ENCODE peak calls at places on chromosomes 11 and 22, in five cellular contexts. S, W, Q, I and V are unnamed samples. For H3K4me1, the result is how much of the 10 kb centered on the place peaks cover.

GRCh38 chr22:46487318-46487717 is 50.1 kb downstream of the CELSR1 start:
- DNase-seq in S (no peak), W (no peak), Q (no peak), I (no peak), V (no peak)

GRCh38 chr11:110883266-110883665 is 171.0 kb upstream of the ARHGAP20 start:
- DNase-seq in S (no peak), W (no peak), Q (no peak), I (no peak), V (no peak)

GRCh38 chr22:36223504-36223903 is 15.8 kb downstream of the APOL2 start:
- DNase-seq in S (no peak), W (no peak), Q (no peak), I (no peak), V (no peak)

GRCh38 chr11:64449381-64450167 is 90.6 kb downstream of the RPS6KA4 start:
- DNase-seq in S (peak), W (peak), Q (peak), I (peak), V (peak)

GRCh38 chr22:42361523-42361922 is 70.7 kb downstream of the NFAM1 start:
- DNase-seq in S (no peak), W (no peak), Q (no peak), I (no peak), V (no peak)

GRCh38 chr22:43844560-43845545 is 17.5 kb downstream of the SULT4A1 start:
- DNase-seq in S (no peak), W (no peak), Q (no peak), I (no peak), V (no peak)

GRCh38 chr22:33853200-33854097 is 66.8 kb downstream of the LARGE1 start:
- DNase-seq in S (no peak), W (peak), Q (peak), I (peak), V (peak)

GRCh38 chr22:42902875-42903510 is 45.9 kb upstream of the ARFGAP3 start:
- DNase-seq in S (no peak), W (peak), Q (no peak), I (no peak), V (no peak)

GRCh38 chr11:118607401-118608267 is at the start of gene PHLDB1:
- DNase-seq in S (no peak), W (peak), Q (peak), I (peak), V (peak)

GRCh38 chr11:2892215-2893020 is 6.8 kb upstream of the CDKN1C start:
- DNase-seq in S (no peak), W (peak), Q (peak), I (peak), V (peak)

GRCh38 chr11:76622481-76623094 is 48.0 kb downstream of the LRRC32 start:
- DNase-seq in S (no peak), W (peak), Q (no peak), I (no peak), V (no peak)

GRCh38 chr11:15923169-15923568 is 433.2 kb downstream of the SOX6 start:
- DNase-seq in S (no peak), W (no peak), Q (no peak), I (no peak), V (no peak)

GRCh38 chr11:12418019-12418611 is 40.7 kb downstream of the PARVA start:
- DNase-seq in S (no peak), W (no peak), Q (no peak), I (no peak), V (no peak)

GRCh38 chr11:18720086-18720810 is 5.7 kb downstream of the IGSF22 start:
- DNase-seq in S (no peak), W (no peak), Q (no peak), I (no peak), V (no peak)

GRCh38 chr11:121104223-121104831 is 3.3 kb downstream of the TECTA start:
- DNase-seq in S (no peak), W (peak), Q (no peak), I (peak), V (peak)

GRCh38 chr11:71323876-71324526 is 71.6 kb upstream of the SHANK2 start:
- DNase-seq in S (no peak), W (peak), Q (no peak), I (no peak), V (no peak)

GRCh38 chr11:746289-747175 is 732 bp upstream of the TALDO1 start:
- DNase-seq in S (no peak), W (peak), Q (no peak), I (no peak), V (no peak)

GRCh38 chr11:60810151-60810550 is 25.0 kb downstream of the MS4A10 start:
- DNase-seq in S (no peak), W (no peak), Q (no peak), I (no peak), V (no peak)

GRCh38 chr11:75896843-75897419 is 81.9 kb downstream of the UVRAG start:
- DNase-seq in S (peak), W (no peak), Q (no peak), I (no peak), V (no peak)

GRCh38 chr22:37193629-37194191 is 5.7 kb upstream of the C1QTNF6 start:
- DNase-seq in S (no peak), W (peak), Q (no peak), I (no peak), V (no peak)

GRCh38 chr11:26960265-26960664 is 33.6 kb upstream of the FIBIN start:
- DNase-seq in S (no peak), W (no peak), Q (no peak), I (no peak), V (no peak)

GRCh38 chr22:31800065-31800464 is 46.2 kb downstream of the DEPDC5 start:
- DNase-seq in S (peak), W (no peak), Q (no peak), I (no peak), V (no peak)

GRCh38 chr11:12411806-12412727 is 34.7 kb downstream of the PARVA start:
- DNase-seq in S (peak), W (peak), Q (peak), I (peak), V (peak)

GRCh38 chr22:48825802-48826520 is 1001.7 kb downstream of the BRD1 start:
- DNase-seq in S (no peak), W (no peak), Q (no peak), I (no peak), V (no peak)

GRCh38 chr11:913043-913442 is 2.4 kb upstream of the CHID1 start:
- DNase-seq in S (no peak), W (no peak), Q (no peak), I (no peak), V (no peak)

GRCh38 chr11:78216571-78217287 is 28.0 kb downstream of the USP35 start:
- DNase-seq in S (no peak), W (no peak), Q (no peak), I (no peak), V (no peak)

GRCh38 chr11:72225411-72225951 is 914 bp downstream of the INPPL1 start:
- DNase-seq in S (no peak), W (peak), Q (peak), I (peak), V (no peak)

GRCh38 chr22:36860821-36861659 is at the start of gene NCF4:
- DNase-seq in S (no peak), W (peak), Q (no peak), I (peak), V (peak)

GRCh38 chr11:131108780-131109179 is 192.5 kb upstream of the SNX19 start:
- DNase-seq in S (no peak), W (no peak), Q (no peak), I (no peak), V (no peak)

GRCh38 chr11:120141144-120142071 is 3.5 kb upstream of the TRIM29 start:
- DNase-seq in S (no peak), W (no peak), Q (no peak), I (no peak), V (no peak)

GRCh38 chr22:27906241-27906640 is 12.8 kb downstream of the PITPNB start:
- DNase-seq in S (no peak), W (no peak), Q (no peak), I (no peak), V (no peak)

GRCh38 chr22:27905638-27906037 is 13.4 kb downstream of the PITPNB start:
- DNase-seq in S (no peak), W (no peak), Q (no peak), I (no peak), V (no peak)

GRCh38 chr22:27913162-27913741 is 5.8 kb downstream of the PITPNB start:
- DNase-seq in S (no peak), W (no peak), Q (no peak), I (peak), V (no peak)

GRCh38 chr22:27911329-27911728 is 7.7 kb downstream of the PITPNB start:
- DNase-seq in S (no peak), W (no peak), Q (no peak), I (no peak), V (no peak)
- H3K4me1 ChIP-seq in S (under half), W (under half), Q (under half), I (half or more), V (half or more)

GRCh38 chr11:66592457-66593302 is at the start of the genes CCDC87 and CCS:
- DNase-seq in S (peak), W (peak), Q (peak), I (peak), V (peak)
- H3K27ac ChIP-seq in S (peak), W (peak), Q (peak), I (peak), V (peak)

GRCh38 chr11:65476632-65477270 is 22.1 kb upstream of the MALAT1 start:
- DNase-seq in S (no peak), W (peak), Q (no peak), I (no peak), V (no peak)

GRCh38 chr11:65477271-65478029 is 21.4 kb upstream of the MALAT1 start:
- DNase-seq in S (no peak), W (peak), Q (peak), I (peak), V (peak)

GRCh38 chr11:65482306-65482850 is 16.5 kb upstream of the MALAT1 start:
- DNase-seq in S (no peak), W (no peak), Q (no peak), I (no peak), V (no peak)

GRCh38 chr11:65478411-65479183 is 20.2 kb upstream of the MALAT1 start:
- DNase-seq in S (no peak), W (peak), Q (peak), I (peak), V (peak)

DNA sequence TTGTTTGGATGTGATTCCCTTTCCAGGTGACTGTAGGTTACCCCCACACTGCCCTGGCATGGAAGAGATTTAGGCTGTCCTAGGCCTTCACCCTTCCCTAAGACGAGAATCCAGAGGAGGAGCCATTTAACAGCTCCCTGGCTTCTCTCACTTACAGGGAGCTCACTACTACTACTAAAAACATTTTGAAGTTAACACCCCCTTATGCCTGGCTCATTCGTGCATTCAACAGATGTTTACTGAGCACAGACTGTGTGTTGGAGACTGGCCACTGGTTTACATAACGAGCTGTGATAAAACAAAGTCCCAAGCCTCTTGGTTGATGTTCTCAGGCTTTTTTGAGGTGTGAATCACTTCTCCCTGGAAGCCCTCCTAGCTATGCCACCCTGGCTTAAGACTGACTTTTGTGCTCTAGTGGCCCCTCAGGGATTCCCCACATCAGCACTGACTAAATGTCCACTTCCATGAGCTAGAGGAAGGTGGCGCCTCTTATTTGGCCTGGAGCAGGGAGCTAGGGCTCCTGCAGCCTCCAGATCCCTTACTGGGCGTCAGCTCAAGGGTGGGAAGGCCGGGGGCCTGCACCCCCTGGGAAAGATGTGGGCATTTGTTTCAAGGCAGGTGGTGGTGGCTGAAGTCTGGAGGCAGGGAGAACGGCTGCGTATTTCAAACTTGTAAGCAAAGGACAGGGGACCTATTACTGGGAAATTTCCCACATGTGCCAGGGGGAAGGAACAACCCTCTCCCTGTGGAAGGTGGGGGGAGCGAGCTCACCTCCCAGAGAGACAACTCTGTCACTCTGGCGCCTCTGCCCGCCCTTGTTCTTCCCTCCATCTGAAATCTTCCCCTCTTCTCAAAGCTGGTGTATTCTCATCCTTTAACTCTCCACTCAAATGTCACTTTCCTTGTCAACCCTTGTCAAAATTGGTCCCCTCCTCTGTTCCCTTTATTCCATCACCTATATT is 19.4 kb upstream of the MALAT1 start:
- DNase-seq in S (no peak), W (peak), Q (peak), I (peak), V (peak)
- TF ChIP-seq CTCF in S (no peak), W (peak), Q (no peak), I (peak), V (peak)

GRCh38 chr11:102116453-102117205 is 6.4 kb downstream of the YAP1 start:
- DNase-seq in S (no peak), W (no peak), Q (no peak), I (no peak), V (no peak)

GRCh38 chr11:102115557-102115956 is 5.3 kb downstream of the YAP1 start:
- DNase-seq in S (no peak), W (no peak), Q (peak), I (no peak), V (no peak)

GRCh38 chr11:102118937-102119336 is 8.7 kb downstream of the YAP1 start:
- DNase-seq in S (no peak), W (no peak), Q (no peak), I (no peak), V (no peak)

GRCh38 chr11:102120006-102120405 is 9.8 kb downstream of the YAP1 start:
- DNase-seq in S (no peak), W (no peak), Q (no peak), I (no peak), V (no peak)

DNA sequence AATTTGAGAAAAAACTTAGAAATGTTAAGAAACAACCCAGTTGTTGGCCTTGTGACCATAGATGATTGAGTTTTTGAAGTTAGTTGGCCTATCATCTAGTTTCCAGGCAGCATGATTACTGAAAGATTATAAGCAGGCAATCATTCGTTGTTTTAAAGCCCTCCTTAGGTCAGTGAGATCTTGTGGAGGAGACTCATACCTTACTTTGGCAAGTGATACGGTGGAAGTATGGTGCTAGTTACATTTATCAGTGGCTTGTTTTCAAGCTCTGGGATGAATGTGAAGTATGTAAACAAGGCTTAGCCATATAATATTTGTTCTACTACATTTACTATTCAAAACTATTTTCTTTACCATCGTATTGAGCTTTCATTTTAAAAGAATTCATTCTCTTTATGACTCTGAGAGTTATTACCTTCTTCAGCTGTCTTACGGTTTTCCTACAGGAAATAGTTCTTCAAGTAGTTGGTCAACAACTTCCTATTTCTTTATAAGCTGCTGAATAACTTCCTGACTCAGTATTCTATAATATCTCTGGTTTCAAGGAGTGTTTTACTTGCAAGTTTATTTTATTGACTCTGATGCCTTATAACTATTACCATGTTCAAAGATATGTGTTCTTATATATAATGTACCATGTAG is 7.3 kb downstream of the YAP1 start:
- DNase-seq in S (no peak), W (no peak), Q (no peak), I (no peak), V (no peak)
- H3K4me1 ChIP-seq in S (half or more), W (half or more), Q (under half), I (half or more), V (half or more)

DNA sequence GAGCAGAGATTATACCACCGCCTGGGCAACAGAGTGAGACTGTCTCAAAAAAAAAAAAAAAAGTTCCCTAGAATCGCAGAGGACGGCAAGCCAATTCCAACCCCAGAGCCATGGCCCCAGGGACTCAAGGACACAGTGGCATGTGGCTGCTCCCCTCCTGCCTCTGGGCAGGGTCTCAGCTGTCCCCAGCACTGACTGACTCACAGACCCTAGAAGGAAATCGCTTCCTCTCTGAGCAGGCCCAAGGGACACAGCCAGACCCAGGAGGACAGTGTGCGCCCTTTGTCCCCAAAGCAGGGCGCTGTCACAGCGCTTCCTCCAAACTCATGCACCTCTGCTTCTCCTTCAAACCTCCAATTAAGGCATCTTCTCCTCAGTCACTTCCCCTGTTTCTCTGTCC is 2.3 kb downstream of the PACSIN3 start:
- DNase-seq in S (no peak), W (no peak), Q (no peak), I (peak), V (peak)
- H3K27ac ChIP-seq in S (peak), W (peak), Q (peak), I (peak), V (peak)

GRCh38 chr11:125346565-125347260 is 149.4 kb downstream of the FEZ1 start:
- DNase-seq in S (no peak), W (no peak), Q (no peak), I (no peak), V (no peak)

GRCh38 chr11:125348141-125348651 is 147.9 kb downstream of the FEZ1 start:
- DNase-seq in S (no peak), W (no peak), Q (no peak), I (no peak), V (no peak)

GRCh38 chr11:125350206-125351044 is 145.6 kb downstream of the FEZ1 start:
- DNase-seq in S (no peak), W (no peak), Q (no peak), I (no peak), V (no peak)

GRCh38 chr11:125347261-125347585 is 148.8 kb downstream of the FEZ1 start:
- DNase-seq in S (no peak), W (no peak), Q (no peak), I (no peak), V (no peak)

DNA sequence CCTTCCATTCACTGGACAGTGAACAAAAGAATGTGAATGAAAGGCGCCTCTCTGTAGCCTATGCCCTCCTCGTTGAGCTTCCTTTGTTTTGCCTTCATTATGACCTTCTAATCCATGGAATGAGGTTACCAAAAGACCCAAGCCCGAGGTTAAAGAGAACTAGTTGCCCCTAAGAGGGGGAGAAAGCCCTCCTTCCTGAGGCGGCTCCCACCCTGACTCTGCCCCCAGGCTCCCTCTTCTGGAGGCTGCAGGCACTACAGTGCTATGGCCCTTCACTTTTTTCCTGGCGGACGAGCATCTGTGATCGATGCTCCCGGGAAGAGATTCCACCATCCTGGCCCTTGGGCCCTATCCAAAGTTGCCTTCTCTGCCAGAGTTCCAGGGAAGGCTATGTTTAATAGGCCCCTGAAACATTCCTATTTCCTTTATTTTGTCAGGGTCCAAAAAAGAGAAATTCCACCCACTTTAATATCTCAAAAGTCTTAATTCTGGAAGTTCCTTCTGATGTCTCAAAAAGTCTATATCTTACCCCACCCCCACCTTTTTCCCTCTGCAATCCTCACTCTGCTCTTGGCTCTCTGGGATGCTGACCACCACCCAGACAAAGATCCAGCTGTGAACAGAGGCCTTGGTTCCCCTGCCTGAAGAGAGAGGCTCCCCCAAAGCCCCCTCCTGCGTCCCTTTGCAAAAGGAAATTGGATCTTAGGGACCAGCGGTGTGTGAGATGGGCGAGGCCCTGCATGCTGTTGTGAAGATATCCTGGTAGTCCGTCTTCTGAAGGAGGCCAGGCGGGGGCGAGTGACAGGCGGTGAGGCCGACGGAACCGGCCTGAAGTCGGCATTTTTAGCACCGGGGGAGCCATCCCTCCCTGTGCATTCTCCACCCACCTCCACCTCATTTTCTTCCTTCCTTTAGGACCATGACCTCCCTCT is 147.1 kb downstream of the FEZ1 start:
- DNase-seq in S (no peak), W (peak), Q (peak), I (peak), V (peak)
- TF ChIP-seq CTCF in S (peak), W (peak), Q (peak), I (peak), V (peak)

GRCh38 chr11:73982990-73983763 is 534 bp upstream of the UCP2 start:
- DNase-seq in S (peak), W (peak), Q (peak), I (peak), V (peak)

GRCh38 chr11:73978576-73979086 is 4.0 kb downstream of the UCP2 start:
- DNase-seq in S (no peak), W (no peak), Q (no peak), I (no peak), V (no peak)

GRCh38 chr11:73980001-73980960 is 2.4 kb downstream of the UCP2 start:
- DNase-seq in S (no peak), W (peak), Q (peak), I (peak), V (no peak)

GRCh38 chr11:73982595-73982989 is at the start of gene UCP2:
- DNase-seq in S (no peak), W (peak), Q (peak), I (peak), V (peak)

GRCh38 chr11:73981051-73981805 is 1.4 kb downstream of the UCP2 start:
- DNase-seq in S (no peak), W (peak), Q (no peak), I (no peak), V (no peak)
- H3K4me1 ChIP-seq in S (under half), W (under half), Q (under half), I (under half), V (under half)